ENCODE peak calls at places on chromosomes 2 and 18, in four cellular contexts. S is GM12891, O is K562, M is HL-60. W is an unnamed sample.

GRCh38 chr2:85852078-85852790 is 36.6 kb downstream of the ST3GAL5 start:
- DNase-seq in M (no peak), S (no peak), O (no peak), W (no peak)

GRCh38 chr2:128362889-128363228 is 44.2 kb upstream of the HS6ST1 start:
- DNase-seq in M (no peak), S (no peak), O (no peak), W (no peak)

GRCh38 chr2:23926289-23926749 is 604 bp downstream of the ATAD2B start:
- DNase-seq in O (peak), M (no peak), S (peak), W (no peak)

GRCh38 chr2:68734688-68735525 is at the start of gene ARHGAP25:
- DNase-seq in S (no peak), O (no peak), M (peak), W (peak)

GRCh38 chr18:55735969-55736368 is 148.0 kb upstream of the TCF4 start:
- DNase-seq in O (no peak), S (no peak), M (no peak), W (no peak)

GRCh38 chr18:22971038-22971437 is 37.9 kb downstream of the RBBP8 start:
- DNase-seq in S (no peak), M (no peak), O (peak), W (no peak)

GRCh38 chr2:98702127-98702802 is 28.7 kb downstream of the MGAT4A start:
- DNase-seq in O (no peak), S (no peak), M (no peak), W (no peak)

GRCh38 chr2:239189711-239190131 is 211.1 kb downstream of the HDAC4 start:
- DNase-seq in M (no peak), S (no peak), O (no peak), W (no peak)

GRCh38 chr2:233801357-233802131 is 23.4 kb downstream of the MROH2A start:
- DNase-seq in O (no peak), S (no peak), M (no peak), W (no peak)

GRCh38 chr18:38619129-38619528 is 1053.5 kb upstream of the CELF4 start:
- DNase-seq in M (no peak), S (no peak), O (no peak), W (no peak)

GRCh38 chr2:120205901-120206581 is 17.2 kb downstream of the TMEM185B start:
- DNase-seq in M (no peak), S (no peak), O (peak), W (no peak)

GRCh38 chr2:33291278-33292013 is 185.0 kb upstream of the RASGRP3 start:
- DNase-seq in O (no peak), S (no peak), M (no peak), W (no peak)

GRCh38 chr18:77206676-77207370 is 42.8 kb upstream of the GALR1 start:
- DNase-seq in O (no peak), M (no peak), S (no peak), W (no peak)

GRCh38 chr2:33457588-33458247 is 18.7 kb upstream of the RASGRP3 start:
- DNase-seq in S (no peak), M (no peak), O (peak), W (no peak)

GRCh38 chr2:173193925-173194324 is 118.3 kb downstream of the MAP3K20 start:
- DNase-seq in O (no peak), S (no peak), M (no peak), W (no peak)

GRCh38 chr2:126359494-126359893 is 296.5 kb upstream of the GYPC start:
- DNase-seq in O (peak), M (no peak), S (no peak), W (no peak)

GRCh38 chr2:25664531-25665307 is 8.7 kb downstream of the DTNB start:
- DNase-seq in S (no peak), M (no peak), O (peak), W (no peak)

GRCh38 chr2:120626566-120626965 is 109.1 kb upstream of the GLI2 start:
- DNase-seq in S (no peak), O (no peak), M (no peak), W (no peak)

GRCh38 chr2:108267117-108267516 is 21.6 kb upstream of the SULT1C2 start:
- DNase-seq in M (peak), S (no peak), O (no peak), W (no peak)

GRCh38 chr2:45919711-45920111 is 268.2 kb downstream of the PRKCE start:
- DNase-seq in O (no peak), S (peak), M (no peak), W (no peak)

GRCh38 chr2:132489150-132489549 is 72.5 kb downstream of the GPR39 start:
- DNase-seq in S (no peak), O (peak), M (no peak), W (no peak)

GRCh38 chr2:235234711-235235110 is 259.1 kb upstream of the AGAP1 start:
- DNase-seq in S (no peak), O (no peak), M (no peak), W (no peak)

GRCh38 chr2:190407662-190408537 is at the start of gene MFSD6:
- DNase-seq in M (no peak), S (peak), O (peak), W (no peak)

GRCh38 chr18:40313030-40313642 is 1641.9 kb upstream of the PIK3C3 start:
- DNase-seq in M (no peak), O (no peak), S (no peak), W (no peak)

GRCh38 chr18:48525671-48526070 is 13.2 kb upstream of the CTIF start:
- DNase-seq in O (no peak), S (no peak), M (no peak), W (no peak)

GRCh38 chr18:4236940-4237686 is 218.0 kb downstream of the DLGAP1 start:
- DNase-seq in M (no peak), O (no peak), S (no peak), W (no peak)

GRCh38 chr18:48391863-48392262 is 17.3 kb downstream of the ZBTB7C start:
- DNase-seq in M (no peak), O (no peak), S (no peak), W (no peak)

GRCh38 chr2:38763226-38763625 is 12.1 kb upstream of the SRSF7 start:
- DNase-seq in O (no peak), M (no peak), S (no peak), W (no peak)

GRCh38 chr2:166700079-166700478 is 188.2 kb upstream of the XIRP2 start:
- DNase-seq in O (no peak), S (no peak), M (no peak), W (no peak)

GRCh38 chr2:217904614-217904965 is 98.2 kb downstream of the TNS1 start:
- DNase-seq in M (no peak), O (no peak), S (no peak), W (no peak)

DNA sequence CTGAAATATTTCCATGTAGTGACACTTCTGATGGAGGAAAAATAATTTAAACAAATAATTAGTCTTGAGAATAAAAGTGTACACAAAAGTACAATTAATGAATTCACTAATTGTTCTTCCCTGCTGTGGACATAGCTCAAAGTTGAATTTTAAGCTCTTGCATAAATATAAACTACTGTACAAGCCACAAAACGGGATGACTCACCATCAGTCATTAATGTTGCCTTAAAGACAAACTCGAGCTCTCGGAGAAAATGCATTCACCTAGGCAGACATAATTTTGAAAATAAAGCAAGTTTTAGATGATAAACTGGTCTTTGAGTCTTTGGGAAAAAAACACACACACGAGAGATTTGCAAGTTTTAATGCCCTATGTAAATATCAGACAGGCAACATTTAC is 436.4 kb downstream of the ZNF521 start:
- DNase-seq in S (no peak), M (no peak), O (no peak), W (no peak)
- TF ChIP-seq SPI1 in S (no peak), M (no peak), O (no peak), W (no peak)

DNA sequence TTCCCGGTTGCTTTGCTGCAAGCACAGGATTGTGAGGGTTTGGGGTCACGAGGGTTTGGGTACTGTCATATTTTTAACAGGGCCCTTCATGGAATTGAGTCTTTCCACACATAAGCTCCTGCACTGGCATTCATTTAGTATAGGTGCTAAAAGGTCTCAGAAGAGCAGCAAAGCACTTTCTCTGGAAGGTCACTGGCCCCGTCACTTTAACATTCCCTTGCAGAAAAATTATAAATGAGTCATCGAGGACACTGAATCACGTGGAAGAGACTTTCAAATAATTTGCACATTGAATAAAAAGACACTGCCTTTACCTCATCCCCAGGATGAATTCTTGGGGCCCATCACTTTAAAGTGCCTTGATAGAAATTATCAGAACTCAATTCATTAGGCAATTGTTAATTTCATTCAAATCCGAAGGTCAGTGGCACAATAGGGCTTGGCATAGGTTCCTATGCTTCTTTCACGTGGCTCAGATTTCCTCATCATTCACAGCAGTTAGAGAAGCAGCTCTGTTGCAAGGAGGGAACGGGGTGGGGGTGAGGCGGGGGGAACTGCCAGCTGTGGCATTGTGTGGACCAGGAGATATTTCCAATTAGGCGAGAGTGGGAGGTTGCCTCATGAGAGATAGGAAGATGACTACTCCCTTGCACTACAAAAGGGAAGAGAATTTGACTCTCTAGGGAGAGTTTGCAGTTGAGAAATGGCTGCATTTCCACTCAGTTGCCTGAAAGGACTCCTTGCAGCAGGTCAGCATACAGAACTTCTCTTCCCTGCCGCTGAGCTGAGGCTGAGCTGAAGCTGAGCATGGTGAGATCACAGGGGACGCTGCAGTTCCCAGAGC is 86.4 kb upstream of the NPAS2 start:
- DNase-seq in M (peak), O (no peak), S (no peak), W (no peak)
- TF ChIP-seq SPI1 in M (peak), O (no peak), S (no peak), W (no peak)

GRCh38 chr2:164913640-164914346 is 41.5 kb downstream of the SLC38A11 start:
- DNase-seq in M (no peak), S (no peak), O (no peak), W (no peak)

GRCh38 chr2:164922119-164922518 is 33.2 kb downstream of the SLC38A11 start:
- DNase-seq in O (no peak), S (no peak), M (no peak), W (no peak)

GRCh38 chr2:164920430-164920829 is 34.9 kb downstream of the SLC38A11 start:
- DNase-seq in O (no peak), S (no peak), M (no peak), W (no peak)

GRCh38 chr2:164913011-164913410 is 42.3 kb downstream of the SLC38A11 start:
- DNase-seq in O (no peak), M (no peak), S (no peak), W (no peak)

GRCh38 chr2:164917296-164917903 is 37.9 kb downstream of the SLC38A11 start:
- DNase-seq in M (no peak), O (no peak), S (no peak), W (no peak)
- TF ChIP-seq SPI1 in M (no peak), O (no peak), S (no peak), W (no peak)

GRCh38 chr18:44897445-44898215 is 216.9 kb downstream of the SETBP1 start:
- DNase-seq in O (no peak), M (no peak), S (no peak), W (no peak)
- TF ChIP-seq SPI1 in O (no peak), M (no peak), S (no peak), W (no peak)

GRCh38 chr2:36352024-36352398 is 3.6 kb upstream of the CRIM1 start:
- DNase-seq in S (no peak), O (peak), M (no peak), W (peak)
- TF ChIP-seq SPI1 in S (no peak), O (no peak), M (no peak), W (no peak)

DNA sequence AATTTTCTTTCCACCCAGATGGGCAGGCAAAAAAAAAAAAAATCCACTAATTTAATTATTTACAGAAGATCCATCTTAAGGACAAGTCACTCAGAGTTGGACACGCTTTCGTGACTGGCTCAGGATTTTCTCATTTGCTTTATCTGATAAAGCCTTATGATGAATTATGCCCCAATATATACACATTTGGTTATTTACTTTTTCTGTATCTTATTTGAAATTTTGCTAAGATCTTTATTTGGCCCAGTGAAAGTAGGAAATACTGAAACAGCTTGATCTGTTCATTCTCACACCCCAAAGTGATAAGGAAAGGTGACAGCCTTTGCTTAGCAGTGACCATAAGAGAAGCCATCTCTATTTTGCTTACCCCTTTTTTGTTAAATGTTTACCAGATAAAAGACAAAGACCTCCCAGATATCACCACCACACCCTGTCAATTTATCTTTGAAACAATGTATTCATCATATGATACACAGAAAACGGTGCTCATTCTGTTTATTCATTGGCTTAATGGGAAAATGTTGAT is 428.3 kb downstream of the PARD3B start:
- DNase-seq in S (no peak), M (no peak), O (no peak), W (no peak)
- TF ChIP-seq SPI1 in S (no peak), M (no peak), O (no peak), W (no peak)

W was measured in GM12878.